ENCODE peak calls at places on chromosome 7, in four cellular contexts. K, M, R and Z are unnamed samples.

GRCh38 chr7:26410156-26410555 is 118.5 kb downstream of the SNX10 start:
- DNase-seq in K (no peak), M (no peak), R (no peak), Z (no peak)

GRCh38 chr7:2824678-2825461 is 19.2 kb downstream of the GNA12 start:
- DNase-seq in K (no peak), M (no peak), R (peak; percentile 28), Z (peak; percentile 40)

GRCh38 chr7:53602817-53603418 is 567.5 kb downstream of the POM121L12 start:
- DNase-seq in K (no peak), M (no peak), R (no peak), Z (no peak)

GRCh38 chr7:146375155-146375554 is 258.6 kb downstream of the CNTNAP2 start:
- DNase-seq in K (no peak), M (no peak), R (no peak), Z (no peak)

GRCh38 chr7:7630626-7631329 is 9.8 kb upstream of the UMAD1 start:
- DNase-seq in K (no peak), M (no peak), R (no peak), Z (no peak)

GRCh38 chr7:91759205-91759863 is 121.2 kb downstream of the MTERF1 start:
- DNase-seq in K (peak; percentile 31), M (peak; percentile 91), R (peak; percentile 40), Z (no peak)

GRCh38 chr7:44279286-44279685 is 46.1 kb downstream of the CAMK2B start:
- DNase-seq in K (no peak), M (no peak), R (no peak), Z (no peak)

GRCh38 chr7:137480824-137481365 is 137.4 kb upstream of the PTN start:
- DNase-seq in K (no peak), M (no peak), R (peak; percentile 17), Z (no peak)

GRCh38 chr7:151692721-151693120 is 173.0 kb upstream of the RHEB start:
- DNase-seq in K (no peak), M (no peak), R (no peak), Z (no peak)

GRCh38 chr7:110592557-110592956 is 498.4 kb upstream of the LRRN3 start:
- DNase-seq in K (no peak), M (no peak), R (no peak), Z (no peak)